ENCODE peak calls at places on chromosome 15, in eight cellular contexts. U, J, E, Q, D, I, L and Z are unnamed samples.

GRCh38 chr15:66833372-66833771 is 131.3 kb downstream of the SMAD6 start:
- DNase-seq in U (no peak), J (no peak), E (no peak), Q (no peak), D (no peak), I (no peak), L (no peak), Z (no peak)

GRCh38 chr15:66085128-66085527 is 168.4 kb downstream of the MEGF11 start:
- DNase-seq in U (peak; percentile 45), J (no peak), E (peak; percentile 18), Q (no peak), D (no peak), I (no peak), L (no peak), Z (no peak)

GRCh38 chr15:44296625-44297524 is 8.4 kb downstream of the GOLM2 start:
- DNase-seq in U (no peak), J (no peak), E (peak; percentile 81), Q (no peak), D (no peak), I (peak; percentile 51), L (peak; percentile 5), Z (no peak)

GRCh38 chr15:67202091-67202490 is 52.4 kb downstream of the AAGAB start:
- DNase-seq in U (no peak), J (no peak), E (no peak), Q (no peak), D (no peak), I (no peak), L (no peak), Z (no peak)

GRCh38 chr15:76391847-76392246 is 55.3 kb downstream of the ISL2 start:
- DNase-seq in U (no peak), J (no peak), E (no peak), Q (no peak), D (no peak), I (no peak), L (no peak), Z (no peak)

GRCh38 chr15:40743921-40744809 is 10.9 kb downstream of the RMDN3 start:
- DNase-seq in U (no peak), J (no peak), E (peak; percentile 88), Q (no peak), D (no peak), I (no peak), L (no peak), Z (no peak)

GRCh38 chr15:60044636-60045273 is 40.6 kb downstream of the FOXB1 start:
- DNase-seq in U (no peak), J (no peak), E (peak; percentile 22), Q (no peak), D (no peak), I (no peak), L (no peak), Z (no peak)

GRCh38 chr15:66078196-66078928 is 175.2 kb downstream of the MEGF11 start:
- DNase-seq in U (no peak), J (no peak), E (no peak), Q (no peak), D (no peak), I (no peak), L (no peak), Z (no peak)

GRCh38 chr15:80309769-80310384 is 57.9 kb upstream of the CTXND1 start:
- DNase-seq in U (peak; percentile 39), J (no peak), E (peak; percentile 43), Q (no peak), D (no peak), I (no peak), L (peak; percentile 0), Z (no peak)

GRCh38 chr15:99708563-99708962 is 24.7 kb downstream of the LYSMD4 start:
- DNase-seq in U (no peak), J (peak; percentile 78), E (peak; percentile 96), Q (peak; percentile 53), D (peak; percentile 82), I (no peak), L (no peak), Z (no peak)

GRCh38 chr15:75775296-75776074 is 62.8 kb upstream of the CSPG4 start:
- DNase-seq in U (no peak), J (no peak), E (peak; percentile 30), Q (no peak), D (no peak), I (no peak), L (no peak), Z (no peak)

GRCh38 chr15:34682673-34683072 is 72.1 kb downstream of the GJD2 start:
- DNase-seq in U (no peak), J (no peak), E (peak; percentile 76), Q (peak; percentile 8), D (no peak), I (no peak), L (no peak), Z (no peak)

GRCh38 chr15:76340802-76341365 is 4.3 kb downstream of the ISL2 start:
- DNase-seq in U (no peak), J (no peak), E (no peak), Q (no peak), D (no peak), I (no peak), L (no peak), Z (no peak)

GRCh38 chr15:70078578-70079417 is 18.9 kb downstream of the TLE3 start:
- DNase-seq in U (no peak), J (no peak), E (no peak), Q (no peak), D (peak; percentile 35), I (no peak), L (no peak), Z (no peak)

GRCh38 chr15:72888211-72888610 is 104.7 kb upstream of the ADPGK start:
- DNase-seq in U (no peak), J (no peak), E (no peak), Q (no peak), D (no peak), I (no peak), L (no peak), Z (no peak)

GRCh38 chr15:67925182-67925581 is 85.3 kb upstream of the RNU6-1 start:
- DNase-seq in U (no peak), J (no peak), E (no peak), Q (no peak), D (no peak), I (no peak), L (no peak), Z (no peak)

GRCh38 chr15:85607842-85608241 is 186.9 kb downstream of the KLHL25 start:
- DNase-seq in U (no peak), J (peak; percentile 85), E (peak; percentile 89), Q (peak; percentile 54), D (no peak), I (no peak), L (no peak), Z (no peak)

GRCh38 chr15:58865420-58865880 is 68.0 kb downstream of the SLTM start:
- DNase-seq in U (peak; percentile 57), J (no peak), E (no peak), Q (no peak), D (no peak), I (peak; percentile 5), L (no peak), Z (no peak)

GRCh38 chr15:22956980-22957264 is 23.2 kb downstream of the CYFIP1 start:
- DNase-seq in U (no peak), J (no peak), E (no peak), Q (no peak), D (no peak), I (no peak), L (no peak), Z (no peak)

GRCh38 chr15:67068724-67069400 is 3.5 kb downstream of the SMAD3 start:
- DNase-seq in U (peak; percentile 20), J (no peak), E (no peak), Q (no peak), D (no peak), I (no peak), L (no peak), Z (no peak)

GRCh38 chr15:76330281-76330680 is 6.3 kb upstream of the ISL2 start:
- DNase-seq in U (peak; percentile 67), J (no peak), E (peak; percentile 72), Q (no peak), D (no peak), I (no peak), L (peak; percentile 4), Z (no peak)

GRCh38 chr15:60392601-60392985 is 5.2 kb downstream of the ANXA2 start:
- DNase-seq in U (no peak), J (no peak), E (peak; percentile 79), Q (no peak), D (no peak), I (no peak), L (no peak), Z (no peak)

GRCh38 chr15:59779110-59779509 is 90.0 kb upstream of the BNIP2 start:
- DNase-seq in U (no peak), J (no peak), E (no peak), Q (no peak), D (no peak), I (no peak), L (peak; percentile 4), Z (no peak)

GRCh38 chr15:36748743-36749142 is 169.3 kb downstream of the CDIN1 start:
- DNase-seq in U (no peak), J (no peak), E (no peak), Q (no peak), D (no peak), I (no peak), L (no peak), Z (no peak)

GRCh38 chr15:45674646-45675045 is 39.8 kb downstream of the SQOR start:
- DNase-seq in U (no peak), J (no peak), E (no peak), Q (no peak), D (no peak), I (no peak), L (no peak), Z (no peak)

GRCh38 chr15:57516327-57517026 is 75.2 kb upstream of the MYZAP start:
- DNase-seq in U (no peak), J (no peak), E (no peak), Q (no peak), D (no peak), I (no peak), L (peak; percentile 30), Z (no peak)

GRCh38 chr15:63212050-63212973 is 22.9 kb downstream of the RAB8B start:
- DNase-seq in U (no peak), J (peak; percentile 53), E (peak; percentile 23), Q (no peak), D (no peak), I (no peak), L (no peak), Z (no peak)

GRCh38 chr15:64656508-64656907 is 118.9 kb downstream of the RBPMS2 start:
- DNase-seq in U (no peak), J (no peak), E (no peak), Q (no peak), D (no peak), I (no peak), L (no peak), Z (no peak)

GRCh38 chr15:67127925-67128324 is 62.5 kb downstream of the SMAD3 start:
- DNase-seq in U (no peak), J (peak; percentile 82), E (peak; percentile 92), Q (peak; percentile 94), D (no peak), I (no peak), L (no peak), Z (no peak)

GRCh38 chr15:53384417-53384816 is 375.0 kb downstream of the WDR72 start:
- DNase-seq in U (peak; percentile 44), J (no peak), E (no peak), Q (no peak), D (no peak), I (no peak), L (no peak), Z (no peak)

GRCh38 chr15:98850991-98851776 is 156.4 kb downstream of the PGPEP1L start:
- DNase-seq in U (peak; percentile 82), J (no peak), E (peak; percentile 63), Q (no peak), D (peak; percentile 82), I (peak; percentile 28), L (peak; percentile 55), Z (peak; percentile 10)